ENCODE peak calls at places on chromosomes 4 and X, in four cellular contexts. C, N, O and D are unnamed samples.

GRCh38 chr4:19850909-19851308 is 400.8 kb upstream of the SLIT2 start:
- DNase-seq in C (no peak), N (no peak), O (no peak), D (no peak)

GRCh38 chr4:91279899-91280298 is 1023.9 kb upstream of the GRID2 start:
- DNase-seq in C (no peak), N (no peak), O (no peak), D (no peak)

GRCh38 chr4:48341776-48342558 is 638 bp downstream of the SLAIN2 start:
- DNase-seq in C (peak; percentile 62), N (peak; percentile 53), O (no peak), D (peak; percentile 88)

GRCh38 chr4:100651499-100652165 is 133.8 kb upstream of the EMCN start:
- DNase-seq in C (no peak), N (no peak), O (no peak), D (no peak)

GRCh38 chr4:155692990-155693659 is 26.5 kb downstream of the GUCY1A1 start:
- DNase-seq in C (no peak), N (no peak), O (no peak), D (no peak)

GRCh38 chr4:147355849-147356248 is 125.0 kb upstream of the EDNRA start:
- DNase-seq in C (no peak), N (no peak), O (no peak), D (no peak)

GRCh38 chrX:153662266-153662665 is 11.3 kb downstream of the PNCK start:
- DNase-seq in C (no peak), N (no peak), O (peak; percentile 62), D (peak; percentile 91)

GRCh38 chrX:20913760-20914159 is 460.5 kb upstream of the CNKSR2 start:
- DNase-seq in C (no peak), N (no peak), O (no peak), D (peak; percentile 75)

GRCh38 chr4:82994834-82995233 is 15.8 kb downstream of the LIN54 start:
- DNase-seq in C (no peak), N (no peak), O (no peak), D (no peak)

GRCh38 chrX:135530097-135530496 is 9.6 kb downstream of the INTS6L start:
- DNase-seq in C (no peak), N (no peak), O (no peak), D (no peak)

GRCh38 chr4:85495621-85496020 is 20.7 kb downstream of the ARHGAP24 start:
- DNase-seq in C (no peak), N (no peak), O (no peak), D (no peak)

GRCh38 chr4:10186228-10187214 is 69.9 kb upstream of the WDR1 start:
- DNase-seq in C (peak; percentile 27), N (no peak), O (no peak), D (no peak)

GRCh38 chr4:180827193-180827592 is 1416.0 kb upstream of the TENM3 start:
- DNase-seq in C (peak; percentile 35), N (no peak), O (no peak), D (peak; percentile 48)

GRCh38 chrX:23727206-23727605 is 15.9 kb downstream of the ACOT9 start:
- DNase-seq in C (no peak), N (no peak), O (no peak), D (no peak)

GRCh38 chrX:3449287-3449686 is 102.8 kb upstream of the MXRA5 start:
- DNase-seq in C (no peak), N (no peak), O (no peak), D (no peak)

GRCh38 chrX:150450519-150451177 is 87.5 kb downstream of the MAMLD1 start:
- DNase-seq in C (no peak), N (no peak), O (peak; percentile 8), D (no peak)

GRCh38 chr4:137393043-137393442 is 139.3 kb downstream of the PCDH18 start:
- DNase-seq in C (peak; percentile 6), N (no peak), O (no peak), D (no peak)

GRCh38 chr4:147617841-147618421 is 734 bp downstream of the TMEM184C start:
- DNase-seq in C (no peak), N (no peak), O (no peak), D (no peak)